ENCODE peak calls at places on chromosomes 3 and 15, in six cellular contexts. One of them, this sample, is unnamed.

GRCh38 chr3:143775401-143775970 is 72.8 kb downstream of the SLC9A9 start:
- DNase-seq in HS-27A: peak
- DNase-seq in RWPE1: peak
- DNase-seq in substantia nigra: no peak
- DNase-seq in central memory CD8-positive, alpha-beta T cell: no peak
- DNase-seq in activated gamma-delta T cell: no peak
- DNase-seq in this sample: peak

GRCh38 chr15:80587007-80587406 is 108.1 kb upstream of the ABHD17C start:
- DNase-seq in HS-27A: no peak
- DNase-seq in RWPE1: no peak
- DNase-seq in substantia nigra: no peak
- DNase-seq in central memory CD8-positive, alpha-beta T cell: no peak
- DNase-seq in activated gamma-delta T cell: no peak
- DNase-seq in this sample: no peak

GRCh38 chr3:74507691-74508090 is 106.8 kb downstream of the CNTN3 start:
- DNase-seq in HS-27A: no peak
- DNase-seq in RWPE1: no peak
- DNase-seq in substantia nigra: no peak
- DNase-seq in central memory CD8-positive, alpha-beta T cell: no peak
- DNase-seq in activated gamma-delta T cell: no peak
- DNase-seq in this sample: no peak

GRCh38 chr15:29675791-29676301 is 146.4 kb downstream of the TJP1 start:
- DNase-seq in HS-27A: no peak
- DNase-seq in RWPE1: no peak
- DNase-seq in substantia nigra: no peak
- DNase-seq in central memory CD8-positive, alpha-beta T cell: no peak
- DNase-seq in activated gamma-delta T cell: no peak
- DNase-seq in this sample: no peak

GRCh38 chr3:178421069-178421468 is 115.2 kb upstream of the KCNMB2 start:
- DNase-seq in HS-27A: no peak
- DNase-seq in RWPE1: no peak
- DNase-seq in substantia nigra: no peak
- DNase-seq in central memory CD8-positive, alpha-beta T cell: no peak
- DNase-seq in activated gamma-delta T cell: no peak
- DNase-seq in this sample: no peak

GRCh38 chr3:149703474-149703873 is 45.6 kb upstream of the WWTR1 start:
- DNase-seq in HS-27A: no peak
- DNase-seq in RWPE1: no peak
- DNase-seq in substantia nigra: no peak
- DNase-seq in central memory CD8-positive, alpha-beta T cell: no peak
- DNase-seq in activated gamma-delta T cell: no peak
- DNase-seq in this sample: peak

GRCh38 chr3:101999177-101999778 is 150.0 kb downstream of the NFKBIZ start:
- DNase-seq in HS-27A: no peak
- DNase-seq in RWPE1: no peak
- DNase-seq in substantia nigra: no peak
- DNase-seq in central memory CD8-positive, alpha-beta T cell: no peak
- DNase-seq in activated gamma-delta T cell: no peak
- DNase-seq in this sample: no peak

GRCh38 chr15:33142708-33143107 is 51.8 kb downstream of the FMN1 start:
- DNase-seq in HS-27A: no peak
- DNase-seq in RWPE1: no peak
- DNase-seq in substantia nigra: no peak
- DNase-seq in central memory CD8-positive, alpha-beta T cell: no peak
- DNase-seq in activated gamma-delta T cell: no peak
- DNase-seq in this sample: no peak

GRCh38 chr3:100257601-100258000 is 3.2 kb upstream of the TBC1D23 start:
- DNase-seq in HS-27A: no peak
- DNase-seq in RWPE1: no peak
- DNase-seq in substantia nigra: no peak
- DNase-seq in central memory CD8-positive, alpha-beta T cell: no peak
- DNase-seq in activated gamma-delta T cell: no peak
- DNase-seq in this sample: peak

GRCh38 chr3:131526801-131527347 is 24.1 kb upstream of the MRPL3 start:
- DNase-seq in HS-27A: no peak
- DNase-seq in RWPE1: no peak
- DNase-seq in substantia nigra: peak
- DNase-seq in central memory CD8-positive, alpha-beta T cell: no peak
- DNase-seq in activated gamma-delta T cell: no peak
- DNase-seq in this sample: no peak

GRCh38 chr3:176780766-176781165 is 416.5 kb downstream of the TBL1XR1 start:
- DNase-seq in HS-27A: no peak
- DNase-seq in RWPE1: no peak
- DNase-seq in substantia nigra: no peak
- DNase-seq in central memory CD8-positive, alpha-beta T cell: no peak
- DNase-seq in activated gamma-delta T cell: no peak
- DNase-seq in this sample: no peak

GRCh38 chr3:12628813-12629212 is 35.1 kb downstream of the RAF1 start:
- DNase-seq in HS-27A: no peak
- DNase-seq in RWPE1: no peak
- DNase-seq in substantia nigra: no peak
- DNase-seq in central memory CD8-positive, alpha-beta T cell: no peak
- DNase-seq in activated gamma-delta T cell: no peak
- DNase-seq in this sample: no peak

GRCh38 chr3:175224051-175224450 is 364.9 kb downstream of the NAALADL2 start:
- DNase-seq in HS-27A: no peak
- DNase-seq in RWPE1: no peak
- DNase-seq in substantia nigra: no peak
- DNase-seq in central memory CD8-positive, alpha-beta T cell: no peak
- DNase-seq in activated gamma-delta T cell: no peak
- DNase-seq in this sample: no peak

GRCh38 chr3:25291524-25291923 is 136.5 kb upstream of the RARB start:
- DNase-seq in HS-27A: no peak
- DNase-seq in RWPE1: no peak
- DNase-seq in substantia nigra: no peak
- DNase-seq in central memory CD8-positive, alpha-beta T cell: no peak
- DNase-seq in activated gamma-delta T cell: no peak
- DNase-seq in this sample: no peak